ENCODE peak calls at places on chromosomes 6 and 20, in nine cellular contexts. Q is GM20000; D is heart right ventricle; K is lower leg skin; G is activated CD8-positive, alpha-beta T cell treated with anti-CD3 and anti-CD28 coated beads for 36 hours; E is mammary epithelial cell; Y is A673; T is transverse colon; S is pancreas. N is an unnamed sample.

GRCh38 chr20:35320396-35321126 is 28.3 kb upstream of the FAM83C start:
- DNase-seq in E (peak), K (no peak), G (no peak), T (no peak), D (no peak), S (no peak), Y (no peak), Q (no peak), N (no peak)

GRCh38 chr20:9280654-9281053 is 211.8 kb downstream of the PLCB4 start:
- DNase-seq in S (no peak), E (no peak), Q (no peak), G (no peak), K (no peak), T (no peak), Y (peak), D (no peak), N (no peak)

GRCh38 chr6:82144007-82144851 is 103.3 kb downstream of the IBTK start:
- DNase-seq in G (no peak), D (peak), S (peak), T (peak), Y (peak), Q (peak), K (no peak), E (peak), N (peak)

GRCh38 chr20:16350465-16350864 is 222.8 kb downstream of the KIF16B start:
- DNase-seq in G (no peak), E (peak), T (no peak), Q (no peak), Y (no peak), K (no peak), S (no peak), D (no peak), N (no peak)

GRCh38 chr6:16240618-16241320 is 2.4 kb downstream of the GMPR start:
- DNase-seq in E (no peak), T (no peak), Q (no peak), S (no peak), D (no peak), K (no peak), G (no peak), Y (no peak), N (no peak)

GRCh38 chr6:4671587-4672115 is 104.6 kb upstream of the CDYL start:
- DNase-seq in E (no peak), Y (no peak), T (no peak), S (no peak), Q (no peak), K (peak), G (no peak), D (no peak), N (no peak)

GRCh38 chr20:52500150-52500549 is 308.6 kb upstream of the ZFP64 start:
- DNase-seq in K (no peak), E (no peak), S (no peak), T (no peak), Q (no peak), D (no peak), Y (no peak), G (no peak), N (no peak)

GRCh38 chr20:40868568-40869223 is 159.9 kb upstream of the TOP1 start:
- DNase-seq in T (no peak), D (peak), Q (no peak), G (no peak), Y (no peak), K (no peak), E (no peak), S (no peak), N (no peak)

GRCh38 chr6:166627875-166628849 is 1.1 kb upstream of the RPS6KA2 start:
- DNase-seq in T (peak), G (peak), S (peak), Q (peak), Y (peak), K (peak), D (peak), E (peak), N (peak)

GRCh38 chr6:163404825-163405265 is 9.7 kb upstream of the QKI start:
- DNase-seq in K (no peak), S (peak), D (peak), Y (no peak), T (peak), Q (no peak), G (no peak), E (no peak), N (no peak)

GRCh38 chr6:107116328-107116892 is 1.1 kb upstream of the BEND3 start:
- DNase-seq in Y (peak), T (peak), D (no peak), E (peak), Q (peak), K (peak), G (peak), S (peak), N (no peak)

GRCh38 chr20:56626367-56627121 is 2.6 kb upstream of the TFAP2C start:
- DNase-seq in Y (peak), D (no peak), S (peak), T (peak), Q (peak), K (peak), E (no peak), G (peak), N (peak)
- TF ChIP-seq CTCF in Y (peak), D (no peak), S (no peak), T (no peak), Q (no peak), K (no peak), E (no peak), G (no peak), N (no peak)

GRCh38 chr6:94902974-94903628 is 674.2 kb upstream of the MANEA start:
- DNase-seq in Q (no peak), Y (peak), D (no peak), G (no peak), S (no peak), T (no peak), K (peak), E (no peak), N (no peak)
- TF ChIP-seq CTCF in Q (no peak), Y (no peak), D (no peak), G (no peak), S (no peak), T (no peak), K (no peak), E (peak), N (no peak)

DNA sequence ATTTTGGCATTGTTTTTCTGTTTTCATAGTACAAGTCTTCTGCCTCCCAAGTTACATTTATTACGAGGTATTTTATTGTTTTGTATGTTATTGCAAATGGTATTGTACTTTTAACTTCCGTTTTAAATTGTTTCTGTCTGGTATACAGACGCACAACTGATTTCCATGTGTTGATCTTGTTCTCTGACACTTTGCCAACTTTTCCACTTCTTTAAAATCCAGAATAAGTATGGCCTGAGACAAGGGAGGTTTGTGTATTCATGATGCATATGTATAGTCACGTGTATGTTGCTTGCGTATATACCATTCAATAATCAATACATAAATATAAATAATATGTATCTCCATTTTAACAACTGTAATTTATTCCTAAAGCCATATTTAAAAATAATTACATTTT is 41.2 kb downstream of the THBS2 start:
- DNase-seq in K (no peak), Y (no peak), D (no peak), Q (no peak), S (no peak), E (no peak), G (no peak), T (no peak), N (no peak)
- TF ChIP-seq CTCF in K (no peak), Y (no peak), D (no peak), Q (no peak), S (no peak), E (no peak), G (no peak), T (no peak), N (no peak)

DNA sequence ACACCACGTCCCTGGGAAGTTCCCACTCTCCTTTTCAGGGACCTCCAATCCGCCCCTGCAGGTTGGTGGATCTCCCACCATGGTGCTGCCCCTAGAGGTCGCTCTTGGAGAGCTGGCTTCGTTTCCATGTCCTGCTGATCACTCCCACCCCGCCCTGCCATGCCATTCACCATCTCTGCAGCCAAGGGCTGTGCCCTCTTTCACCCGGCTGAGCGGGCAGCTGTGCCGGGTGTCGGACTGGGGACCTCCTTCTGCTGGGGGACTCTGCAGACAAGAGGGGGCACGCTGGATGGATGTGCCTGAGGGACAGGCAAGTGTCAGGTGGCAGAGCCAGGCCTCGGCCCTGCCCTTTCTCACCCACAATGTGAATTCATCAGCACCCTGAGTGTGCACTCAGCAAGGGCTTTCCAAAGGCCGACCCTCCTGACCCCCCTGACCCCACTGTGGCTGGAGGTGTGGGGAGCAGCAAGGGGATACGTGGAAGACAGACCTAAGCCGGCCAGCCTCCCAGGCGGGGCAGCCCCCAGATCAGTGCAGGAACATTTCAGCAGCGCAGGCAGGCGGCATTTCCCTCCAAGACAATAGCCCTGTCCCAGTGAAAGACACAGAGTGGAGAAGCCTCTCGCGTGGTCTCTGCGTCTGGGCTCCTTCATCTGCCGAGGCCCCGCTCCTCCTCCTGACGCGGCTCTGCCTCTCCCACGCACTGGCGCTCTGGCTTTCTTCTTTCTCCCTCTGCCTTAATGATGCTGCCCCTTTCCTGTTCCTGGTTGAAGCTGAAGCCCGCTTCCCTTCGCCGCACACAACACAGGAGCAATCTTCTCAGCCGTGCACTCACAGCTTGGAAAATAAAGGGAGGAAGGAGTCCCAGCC is 347.2 kb downstream of the CDH4 start:
- DNase-seq in Q (no peak), S (no peak), Y (peak), K (no peak), G (peak), T (no peak), E (no peak), D (no peak), N (no peak)
- TF ChIP-seq CTCF in Q (no peak), S (no peak), Y (peak), K (no peak), G (no peak), T (no peak), E (no peak), D (no peak), N (no peak)

DNA sequence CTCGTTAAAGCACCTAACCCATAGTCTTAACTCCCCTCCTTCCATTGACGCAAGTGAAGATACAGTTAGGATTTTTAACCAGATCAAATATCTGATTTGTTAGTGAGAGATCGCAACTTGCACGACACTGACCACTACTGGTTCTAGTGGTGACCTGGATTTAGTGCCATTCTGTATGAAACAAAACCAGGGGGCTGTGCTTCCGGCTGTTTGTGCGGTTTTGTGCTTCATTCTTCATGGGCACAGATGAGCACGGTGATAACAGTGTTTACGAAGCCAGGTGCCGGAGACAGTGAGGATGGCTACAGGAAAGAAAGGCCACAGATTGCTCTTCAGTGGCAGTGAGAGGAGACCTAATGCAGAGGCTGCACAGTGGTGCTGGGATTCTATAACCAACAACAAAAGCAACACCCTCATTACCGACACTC is 75.5 kb downstream of the NOL4L start:
- DNase-seq in G (peak), E (no peak), T (peak), S (no peak), Q (peak), D (no peak), Y (no peak), K (no peak), N (no peak)
- TF ChIP-seq CTCF in G (no peak), E (no peak), T (no peak), S (no peak), Q (no peak), D (no peak), Y (no peak), K (no peak), N (no peak)

DNA sequence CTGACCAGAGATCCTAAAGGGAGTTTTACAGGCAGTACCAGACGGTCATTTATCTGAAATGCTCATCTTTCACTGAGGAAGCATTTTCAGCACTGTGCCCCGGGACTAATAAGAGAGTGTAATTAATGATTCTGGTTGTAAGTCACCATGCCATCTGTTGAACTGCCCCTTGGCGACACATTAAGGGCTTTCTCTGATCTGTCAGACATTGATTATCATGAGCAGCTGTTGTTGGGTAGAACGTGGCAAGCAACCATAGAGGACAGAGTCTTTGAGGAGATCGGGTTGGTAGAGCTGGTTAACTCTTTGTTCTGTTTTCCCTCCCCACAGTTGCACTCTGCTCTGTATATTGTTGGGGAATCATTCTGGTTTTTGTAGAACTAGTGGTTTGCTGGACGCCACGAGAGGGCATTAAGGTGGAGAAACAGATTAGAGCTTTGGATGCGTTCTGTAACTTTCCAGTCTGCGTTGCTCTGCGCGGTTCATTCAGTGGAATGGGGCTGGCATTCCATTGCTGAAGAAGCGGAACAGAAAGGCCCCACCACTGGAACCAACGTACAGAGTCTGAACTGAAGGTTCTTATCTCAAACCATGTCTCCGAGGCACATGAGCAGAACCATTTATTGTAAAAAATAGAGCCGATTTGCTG is 34.3 kb downstream of the RPRD1B start:
- DNase-seq in Y (no peak), E (no peak), T (no peak), G (no peak), D (no peak), Q (no peak), K (no peak), S (no peak), N (no peak)
- TF ChIP-seq CTCF in Y (no peak), E (no peak), T (no peak), G (no peak), D (no peak), Q (no peak), K (no peak), S (no peak), N (no peak)

DNA sequence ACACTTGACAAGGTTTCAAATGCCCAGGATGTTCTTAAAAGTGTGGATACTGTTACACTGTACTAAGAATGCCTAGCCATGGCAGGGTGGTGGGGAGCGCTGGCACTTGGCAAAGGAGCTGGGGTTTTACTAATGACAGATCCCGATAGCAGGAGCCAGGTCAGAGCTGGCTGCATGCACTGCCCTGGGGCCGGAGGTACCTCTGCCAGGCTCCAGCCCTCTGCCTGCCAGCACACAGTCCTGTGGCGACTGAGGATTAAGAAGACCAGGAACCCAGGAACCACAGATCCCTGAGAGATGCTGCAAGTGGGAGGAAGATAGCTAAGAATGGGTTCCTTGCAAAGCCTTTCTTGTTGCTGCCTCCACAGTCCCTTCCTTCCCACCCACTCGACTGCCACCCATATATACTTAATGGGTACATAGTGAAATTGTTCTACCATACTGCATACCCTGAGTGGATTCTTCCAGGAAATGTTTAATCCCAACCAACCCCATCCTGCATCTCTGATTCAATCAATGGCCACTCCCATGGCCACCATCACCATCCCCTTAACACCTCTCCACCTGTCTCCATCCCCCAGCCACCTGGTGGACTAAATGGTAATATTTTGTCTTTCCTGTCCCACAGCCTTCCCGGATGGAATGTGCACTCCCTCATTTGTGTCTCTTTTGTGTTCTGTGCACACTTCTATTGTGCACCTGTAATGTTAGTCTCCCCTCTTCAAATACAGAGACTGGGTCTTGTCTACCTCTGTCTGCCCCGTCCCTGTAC is 260.0 kb downstream of the ALDH8A1 start:
- DNase-seq in T (no peak), Y (no peak), Q (no peak), K (no peak), S (no peak), G (no peak), E (no peak), D (peak), N (no peak)
- TF ChIP-seq CTCF in T (no peak), Y (no peak), Q (no peak), K (no peak), S (no peak), G (no peak), E (peak), D (no peak), N (no peak)

N was measured in GM13976.